ENCODE peak calls at places on chromosome 5, in six cellular contexts. One of them, this sample, is unnamed.

GRCh38 chr5:4082966-4083564 is 487.4 kb downstream of the IRX1 start:
- DNase-seq in OCI-LY7: no peak
- DNase-seq in sigmoid colon: no peak
- DNase-seq in gastrocnemius medialis: no peak
- DNase-seq in vagina: no peak
- DNase-seq in MM.1S: no peak
- DNase-seq in this sample: no peak

GRCh38 chr5:113329981-113330380 is 104.8 kb downstream of the TSSK1B start:
- DNase-seq in OCI-LY7: no peak
- DNase-seq in sigmoid colon: no peak
- DNase-seq in gastrocnemius medialis: no peak
- DNase-seq in vagina: no peak
- DNase-seq in MM.1S: no peak
- DNase-seq in this sample: no peak

GRCh38 chr5:134526483-134527155 is 1.1 kb downstream of the JADE2 start:
- DNase-seq in OCI-LY7: peak; percentile 85
- DNase-seq in sigmoid colon: peak; percentile 91
- DNase-seq in gastrocnemius medialis: peak; percentile 82
- DNase-seq in vagina: no peak
- DNase-seq in MM.1S: peak; percentile 83
- DNase-seq in this sample: peak; percentile 85

GRCh38 chr5:35876454-35876853 is 19.8 kb downstream of the IL7R start:
- DNase-seq in OCI-LY7: no peak
- DNase-seq in sigmoid colon: no peak
- DNase-seq in gastrocnemius medialis: no peak
- DNase-seq in vagina: no peak
- DNase-seq in MM.1S: no peak
- DNase-seq in this sample: no peak

GRCh38 chr5:72130342-72130741 is 23.1 kb downstream of the MAP1B start:
- DNase-seq in OCI-LY7: no peak
- DNase-seq in sigmoid colon: no peak
- DNase-seq in gastrocnemius medialis: no peak
- DNase-seq in vagina: no peak
- DNase-seq in MM.1S: no peak
- DNase-seq in this sample: no peak

GRCh38 chr5:67643531-67643930 is 446.9 kb upstream of the CD180 start:
- DNase-seq in OCI-LY7: no peak
- DNase-seq in sigmoid colon: no peak
- DNase-seq in gastrocnemius medialis: no peak
- DNase-seq in vagina: no peak
- DNase-seq in MM.1S: no peak
- DNase-seq in this sample: no peak

GRCh38 chr5:14417792-14418765 is 163.5 kb upstream of the OTULINL start:
- DNase-seq in OCI-LY7: no peak
- DNase-seq in sigmoid colon: no peak
- DNase-seq in gastrocnemius medialis: no peak
- DNase-seq in vagina: no peak
- DNase-seq in MM.1S: no peak
- DNase-seq in this sample: no peak

GRCh38 chr5:5192681-5193080 is 52.6 kb downstream of the ADAMTS16 start:
- DNase-seq in OCI-LY7: no peak
- DNase-seq in sigmoid colon: no peak
- DNase-seq in gastrocnemius medialis: no peak
- DNase-seq in vagina: no peak
- DNase-seq in MM.1S: no peak
- DNase-seq in this sample: no peak

GRCh38 chr5:170355601-170356098 is 33.5 kb downstream of the KCNMB1 start:
- DNase-seq in OCI-LY7: no peak
- DNase-seq in sigmoid colon: peak; percentile 82
- DNase-seq in gastrocnemius medialis: peak; percentile 37
- DNase-seq in vagina: no peak
- DNase-seq in MM.1S: no peak
- DNase-seq in this sample: no peak

GRCh38 chr5:72612810-72613209 is 105.6 kb upstream of the ZNF366 start:
- DNase-seq in OCI-LY7: no peak
- DNase-seq in sigmoid colon: no peak
- DNase-seq in gastrocnemius medialis: no peak
- DNase-seq in vagina: no peak
- DNase-seq in MM.1S: no peak
- DNase-seq in this sample: no peak

GRCh38 chr5:150740992-150741391 is 17.8 kb downstream of the DCTN4 start:
- DNase-seq in OCI-LY7: no peak
- DNase-seq in sigmoid colon: no peak
- DNase-seq in gastrocnemius medialis: no peak
- DNase-seq in vagina: no peak
- DNase-seq in MM.1S: no peak
- DNase-seq in this sample: no peak

GRCh38 chr5:77239126-77239741 is 28.8 kb downstream of the PDE8B start:
- DNase-seq in OCI-LY7: peak; percentile 31
- DNase-seq in sigmoid colon: no peak
- DNase-seq in gastrocnemius medialis: no peak
- DNase-seq in vagina: no peak
- DNase-seq in MM.1S: peak; percentile 23
- DNase-seq in this sample: no peak

GRCh38 chr5:59180515-59180914 is 597.6 kb downstream of the RAB3C start:
- DNase-seq in OCI-LY7: no peak
- DNase-seq in sigmoid colon: no peak
- DNase-seq in gastrocnemius medialis: no peak
- DNase-seq in vagina: no peak
- DNase-seq in MM.1S: no peak
- DNase-seq in this sample: no peak

GRCh38 chr5:14190194-14191164 is 47.3 kb downstream of the TRIO start:
- DNase-seq in OCI-LY7: no peak
- DNase-seq in sigmoid colon: no peak
- DNase-seq in gastrocnemius medialis: peak; percentile 64
- DNase-seq in vagina: no peak
- DNase-seq in MM.1S: no peak
- DNase-seq in this sample: no peak

GRCh38 chr5:115551415-115551814 is 6.8 kb upstream of the FEM1C start:
- DNase-seq in OCI-LY7: no peak
- DNase-seq in sigmoid colon: no peak
- DNase-seq in gastrocnemius medialis: no peak
- DNase-seq in vagina: no peak
- DNase-seq in MM.1S: no peak
- DNase-seq in this sample: no peak

GRCh38 chr5:41065691-41066335 is 5.3 kb downstream of the MROH2B start:
- DNase-seq in OCI-LY7: no peak
- DNase-seq in sigmoid colon: no peak
- DNase-seq in gastrocnemius medialis: no peak
- DNase-seq in vagina: no peak
- DNase-seq in MM.1S: no peak
- DNase-seq in this sample: no peak

GRCh38 chr5:66945389-66946349 is 250.9 kb downstream of the CD180 start:
- DNase-seq in OCI-LY7: no peak
- DNase-seq in sigmoid colon: no peak
- DNase-seq in gastrocnemius medialis: no peak
- DNase-seq in vagina: no peak
- DNase-seq in MM.1S: no peak
- DNase-seq in this sample: no peak

GRCh38 chr5:59177644-59178043 is 594.8 kb downstream of the RAB3C start:
- DNase-seq in OCI-LY7: no peak
- DNase-seq in sigmoid colon: no peak
- DNase-seq in gastrocnemius medialis: no peak
- DNase-seq in vagina: no peak
- DNase-seq in MM.1S: no peak
- DNase-seq in this sample: no peak

GRCh38 chr5:67050125-67050524 is 146.5 kb downstream of the CD180 start:
- DNase-seq in OCI-LY7: no peak
- DNase-seq in sigmoid colon: no peak
- DNase-seq in gastrocnemius medialis: peak; percentile 63
- DNase-seq in vagina: no peak
- DNase-seq in MM.1S: peak; percentile 79
- DNase-seq in this sample: no peak

GRCh38 chr5:1724822-1725602 is 74.6 kb downstream of the MRPL36 start:
- DNase-seq in OCI-LY7: no peak
- DNase-seq in sigmoid colon: peak; percentile 46
- DNase-seq in gastrocnemius medialis: no peak
- DNase-seq in vagina: no peak
- DNase-seq in MM.1S: no peak
- DNase-seq in this sample: peak; percentile 36

GRCh38 chr5:22549876-22550671 is 303.1 kb downstream of the CDH12 start:
- DNase-seq in OCI-LY7: no peak
- DNase-seq in sigmoid colon: no peak
- DNase-seq in gastrocnemius medialis: no peak
- DNase-seq in vagina: no peak
- DNase-seq in MM.1S: no peak
- DNase-seq in this sample: no peak

GRCh38 chr5:95727764-95728191 is 3.4 kb upstream of the RHOBTB3 start:
- DNase-seq in OCI-LY7: peak; percentile 52
- DNase-seq in sigmoid colon: no peak
- DNase-seq in gastrocnemius medialis: no peak
- DNase-seq in vagina: no peak
- DNase-seq in MM.1S: peak; percentile 42
- DNase-seq in this sample: no peak

GRCh38 chr5:51396797-51397196 is 13.5 kb downstream of the ISL1 start:
- DNase-seq in OCI-LY7: no peak
- DNase-seq in sigmoid colon: no peak
- DNase-seq in gastrocnemius medialis: no peak
- DNase-seq in vagina: no peak
- DNase-seq in MM.1S: no peak
- DNase-seq in this sample: no peak

DNA sequence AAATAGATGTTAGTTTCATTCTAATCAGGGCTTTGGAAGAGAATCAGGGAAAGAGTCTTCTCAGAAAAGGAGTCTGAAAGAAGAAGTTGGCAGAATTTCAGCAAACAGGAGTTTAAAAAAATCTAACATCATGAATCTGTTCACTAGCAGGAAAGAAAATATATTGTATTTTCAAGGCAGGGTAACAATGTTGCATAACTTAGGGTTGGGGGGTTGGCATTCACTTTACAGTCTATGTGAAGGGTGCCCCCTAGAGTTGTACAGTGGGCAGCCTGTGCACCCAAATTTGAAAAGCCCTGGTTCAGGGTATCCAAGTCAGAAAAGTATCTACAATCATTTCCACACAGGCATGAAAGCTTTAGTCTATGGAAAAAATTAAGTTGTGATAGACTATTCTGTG is 348.4 kb upstream of the SLC30A5 start:
- DNase-seq in OCI-LY7: no peak
- DNase-seq in sigmoid colon: no peak
- DNase-seq in gastrocnemius medialis: no peak
- DNase-seq in vagina: no peak
- DNase-seq in MM.1S: no peak
- DNase-seq in this sample: no peak
- TF ChIP-seq CTCF in OCI-LY7: peak; percentile 47
- TF ChIP-seq CTCF in sigmoid colon: no peak
- TF ChIP-seq CTCF in gastrocnemius medialis: no peak
- TF ChIP-seq CTCF in vagina: no peak
- TF ChIP-seq CTCF in MM.1S: peak; percentile 10
- TF ChIP-seq CTCF in this sample: no peak

DNA sequence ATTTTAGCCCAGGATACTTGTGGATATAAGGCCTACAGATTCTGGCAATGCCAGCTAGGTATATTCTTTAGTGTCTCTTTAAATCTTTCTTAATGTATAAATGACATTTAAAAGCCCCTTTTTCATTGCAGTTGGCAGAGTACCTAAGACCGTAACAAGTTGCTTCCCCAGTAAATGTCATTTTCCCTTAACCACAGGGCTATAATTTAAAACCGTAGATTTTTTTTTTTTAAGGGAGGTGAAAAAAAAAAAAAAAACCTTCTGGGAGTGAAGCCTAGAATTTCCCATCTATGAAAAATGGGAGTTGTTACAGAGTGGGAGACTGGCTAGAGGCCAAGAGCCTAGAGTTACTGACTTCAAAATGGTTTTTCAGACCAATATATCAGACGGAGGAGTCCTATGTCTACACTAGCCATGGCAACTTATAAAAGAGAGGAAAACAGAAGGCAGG is 207.7 kb upstream of the TARS1 start:
- DNase-seq in OCI-LY7: no peak
- DNase-seq in sigmoid colon: peak; percentile 69
- DNase-seq in gastrocnemius medialis: no peak
- DNase-seq in vagina: no peak
- DNase-seq in MM.1S: no peak
- DNase-seq in this sample: no peak
- H3K27ac ChIP-seq in OCI-LY7: no peak overlapping the region
- H3K27ac ChIP-seq in sigmoid colon: no peak overlapping the region
- H3K27ac ChIP-seq in gastrocnemius medialis: no peak overlapping the region
- H3K27ac ChIP-seq in vagina: no peak overlapping the region
- H3K27ac ChIP-seq in MM.1S: no peak overlapping the region
- H3K27ac ChIP-seq in this sample: no peak overlapping the region

GRCh38 chr5:54615381-54615780 is 97.8 kb downstream of the SNX18 start:
- DNase-seq in OCI-LY7: no peak
- DNase-seq in sigmoid colon: no peak
- DNase-seq in gastrocnemius medialis: no peak
- DNase-seq in vagina: no peak
- DNase-seq in MM.1S: no peak
- DNase-seq in this sample: no peak
- H3K4me1 ChIP-seq in OCI-LY7: peaks cover 10% of the 10 kb centered on the region
- H3K4me1 ChIP-seq in sigmoid colon: peaks cover 11% of the 10 kb centered on the region
- H3K4me1 ChIP-seq in gastrocnemius medialis: no peaks in the 10 kb centered on the region
- H3K4me1 ChIP-seq in vagina: peaks cover 8% of the 10 kb centered on the region
- H3K4me1 ChIP-seq in MM.1S: peaks cover 11% of the 10 kb centered on the region
- H3K4me1 ChIP-seq in this sample: peaks cover 4% of the 10 kb centered on the region

GRCh38 chr5:171858303-171858702 is 72.7 kb downstream of the SMIM23 start:
- DNase-seq in OCI-LY7: peak; percentile 22
- DNase-seq in sigmoid colon: no peak
- DNase-seq in gastrocnemius medialis: no peak
- DNase-seq in vagina: no peak
- DNase-seq in MM.1S: no peak
- DNase-seq in this sample: no peak
- TF ChIP-seq CTCF in OCI-LY7: peak; percentile 72
- TF ChIP-seq CTCF in sigmoid colon: no peak
- TF ChIP-seq CTCF in gastrocnemius medialis: peak; percentile 18
- TF ChIP-seq CTCF in vagina: no peak
- TF ChIP-seq CTCF in MM.1S: peak; percentile 50
- TF ChIP-seq CTCF in this sample: no peak

DNA sequence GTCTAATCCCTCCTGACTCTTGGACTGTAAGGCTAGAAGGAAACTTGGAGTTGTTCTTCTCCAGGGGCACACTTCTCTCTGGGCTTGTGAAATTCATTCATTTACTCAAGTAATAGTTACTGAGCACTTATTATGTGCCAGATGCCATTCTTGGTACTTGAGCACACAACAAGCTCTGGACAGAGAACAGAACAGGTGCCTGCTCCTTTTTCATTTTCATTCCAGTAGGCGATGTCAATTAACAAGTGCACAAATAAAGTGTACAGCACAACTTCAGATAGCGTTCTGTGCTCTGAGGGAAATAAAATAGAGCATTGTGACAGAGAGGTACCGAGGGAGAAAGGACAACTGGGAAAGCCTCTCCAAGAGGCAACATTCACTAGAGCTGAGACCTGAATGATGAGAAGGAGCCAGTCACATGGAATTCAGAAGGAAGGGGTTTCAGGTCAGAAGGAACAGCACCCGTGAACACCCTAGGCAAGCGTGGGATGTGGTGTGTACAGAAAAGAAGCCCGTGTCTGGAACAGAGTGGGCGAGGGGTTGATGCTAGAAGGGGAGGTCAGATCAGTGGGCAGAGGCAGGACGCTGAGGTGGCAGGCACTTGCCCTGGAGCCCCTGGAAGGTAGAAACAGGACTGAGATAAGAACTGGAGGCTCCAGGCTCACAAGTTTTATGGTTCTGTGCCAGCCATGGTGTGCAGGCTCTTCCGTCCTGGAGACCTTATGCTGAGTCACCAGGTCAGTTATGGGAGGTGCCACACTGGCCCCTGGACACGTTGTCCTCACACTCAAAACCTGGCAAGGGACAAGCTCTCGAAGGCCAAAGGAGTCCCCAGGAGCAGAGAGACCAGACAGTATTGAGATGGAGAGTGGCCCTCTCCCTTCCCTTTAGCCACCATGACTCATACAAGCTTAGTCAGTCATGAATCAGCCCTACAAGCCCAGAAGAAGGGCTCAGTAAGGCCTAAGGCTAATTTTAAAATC is 7.2 kb upstream of the ABLIM3 start:
- DNase-seq in OCI-LY7: no peak
- DNase-seq in sigmoid colon: no peak
- DNase-seq in gastrocnemius medialis: peak; percentile 93
- DNase-seq in vagina: no peak
- DNase-seq in MM.1S: no peak
- DNase-seq in this sample: no peak
- H3K27ac ChIP-seq in OCI-LY7: no peak overlapping the region
- H3K27ac ChIP-seq in sigmoid colon: peak overlapping the region; percentile 29
- H3K27ac ChIP-seq in gastrocnemius medialis: peak overlapping the region; percentile 89
- H3K27ac ChIP-seq in vagina: no peak overlapping the region
- H3K27ac ChIP-seq in MM.1S: no peak overlapping the region
- H3K27ac ChIP-seq in this sample: no peak overlapping the region